ENCODE peak calls at places on chromosome 7, in seven cellular contexts. H is IMR-90, Q is K562, L is SK-N-SH, U is HCT116, D is HepG2, J is GM12878. W is an unnamed sample.

GRCh38 chr7:97405842-97406241 is 288.3 kb downstream of the SDHAF3 start:
- DNase-seq in J (no peak), L (no peak), H (no peak), Q (no peak), D (no peak), U (no peak), W (no peak)

GRCh38 chr7:155962191-155962967 is 150.1 kb upstream of the SHH start:
- DNase-seq in Q (no peak), L (no peak), H (peak), D (peak), J (peak), U (peak), W (peak)

GRCh38 chr7:134907639-134908038 is 78.7 kb upstream of the AGBL3 start:
- DNase-seq in U (no peak), L (no peak), J (no peak), Q (no peak), H (no peak), D (no peak), W (no peak)

GRCh38 chr7:7686806-7687205 is 31.6 kb downstream of the RPA3 start:
- DNase-seq in D (peak), U (no peak), J (no peak), H (no peak), Q (no peak), L (no peak), W (no peak)

GRCh38 chr7:66859794-66860645 is 61.0 kb upstream of the TMEM248 start:
- DNase-seq in Q (no peak), L (no peak), H (peak), D (no peak), U (no peak), J (no peak), W (no peak)

GRCh38 chr7:100895956-100896742 is 461 bp upstream of the ACHE start:
- DNase-seq in D (no peak), J (no peak), Q (peak), L (peak), U (no peak), H (no peak), W (no peak)

GRCh38 chr7:36887235-36887634 is 162.9 kb upstream of the AOAH start:
- DNase-seq in H (no peak), U (no peak), Q (no peak), D (no peak), L (no peak), J (no peak), W (no peak)

GRCh38 chr7:155887174-155887525 is 74.9 kb upstream of the SHH start:
- DNase-seq in U (no peak), H (no peak), J (no peak), Q (no peak), L (no peak), D (no peak), W (no peak)

GRCh38 chr7:141441837-141442627 is 109.2 kb upstream of the AGK start:
- DNase-seq in Q (no peak), J (no peak), L (no peak), D (no peak), U (no peak), H (no peak), W (no peak)

GRCh38 chr7:98223898-98224700 is 12.9 kb downstream of the BHLHA15 start:
- DNase-seq in Q (peak), H (no peak), L (peak), J (no peak), D (no peak), U (no peak), W (no peak)

GRCh38 chr7:82257118-82257695 is 186.4 kb downstream of the CACNA2D1 start:
- DNase-seq in U (no peak), Q (no peak), L (no peak), J (no peak), D (no peak), H (no peak), W (no peak)

GRCh38 chr7:47249361-47249760 is 332.6 kb downstream of the TNS3 start:
- DNase-seq in D (no peak), H (no peak), L (no peak), U (no peak), Q (no peak), J (no peak), W (no peak)

GRCh38 chr7:13778967-13779366 is 210.5 kb downstream of the ETV1 start:
- DNase-seq in L (no peak), U (peak), D (no peak), H (peak), J (no peak), Q (no peak), W (no peak)

GRCh38 chr7:132858251-132858650 is 223.6 kb downstream of the CHCHD3 start:
- DNase-seq in H (no peak), D (no peak), U (no peak), J (no peak), L (no peak), Q (no peak), W (no peak)
- TF ChIP-seq RAD21 in H (no peak), D (no peak), U (no peak), J (no peak), L (no peak), Q (no peak), W (no peak)

DNA sequence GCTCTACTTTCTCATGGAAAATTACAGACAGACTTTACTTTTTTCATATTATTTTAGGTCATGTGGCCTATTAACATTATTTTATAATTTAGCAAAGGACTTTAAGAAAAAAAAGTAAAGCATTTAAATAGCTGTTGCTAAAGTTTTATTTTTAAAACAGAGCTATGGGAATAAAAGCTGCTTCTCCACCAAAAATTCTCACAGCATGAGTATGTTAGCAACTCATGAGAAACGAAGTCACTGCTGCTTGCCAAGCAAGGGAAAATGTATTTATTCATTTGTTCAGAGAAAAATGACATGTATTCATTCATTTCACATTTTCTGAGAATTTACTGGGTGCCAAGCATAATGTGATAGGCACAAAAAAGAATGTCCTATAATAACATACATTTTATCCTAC is 5.1 kb downstream of the LRRC72 start:
- DNase-seq in Q (no peak), D (no peak), L (no peak), H (peak), U (no peak), J (no peak), W (no peak)
- TF ChIP-seq RAD21 in Q (no peak), D (no peak), L (no peak), H (no peak), U (no peak), J (no peak), W (no peak)

GRCh38 chr7:41367967-41368882 is 334.7 kb downstream of the INHBA start:
- DNase-seq in L (no peak), J (no peak), U (no peak), D (no peak), H (peak), Q (no peak), W (no peak)
- TF ChIP-seq RAD21 in L (no peak), J (no peak), U (no peak), D (no peak), H (no peak), Q (no peak), W (no peak)

DNA sequence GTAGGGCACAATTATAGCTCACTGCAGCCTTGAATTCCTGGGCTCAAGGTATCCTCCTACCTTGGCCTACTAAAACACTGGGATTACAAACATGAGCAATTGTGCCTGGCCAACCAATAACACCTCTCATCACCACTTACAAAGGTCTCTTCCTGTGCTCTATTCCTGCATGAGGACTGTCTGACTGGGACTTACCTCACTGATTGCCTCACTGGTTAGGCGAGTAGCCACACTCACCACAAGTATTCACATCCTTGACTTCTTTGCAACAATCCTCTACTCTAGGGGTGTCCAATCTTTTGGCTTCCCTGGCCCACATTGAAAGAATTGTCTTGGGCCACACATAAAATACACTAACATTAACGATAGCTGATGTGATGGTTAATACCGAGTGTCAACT is 22.6 kb upstream of the PDIA4 start:
- DNase-seq in D (no peak), L (no peak), U (no peak), H (peak), J (no peak), Q (no peak), W (no peak)
- TF ChIP-seq RAD21 in D (no peak), L (no peak), U (no peak), H (no peak), J (no peak), Q (no peak), W (no peak)

DNA sequence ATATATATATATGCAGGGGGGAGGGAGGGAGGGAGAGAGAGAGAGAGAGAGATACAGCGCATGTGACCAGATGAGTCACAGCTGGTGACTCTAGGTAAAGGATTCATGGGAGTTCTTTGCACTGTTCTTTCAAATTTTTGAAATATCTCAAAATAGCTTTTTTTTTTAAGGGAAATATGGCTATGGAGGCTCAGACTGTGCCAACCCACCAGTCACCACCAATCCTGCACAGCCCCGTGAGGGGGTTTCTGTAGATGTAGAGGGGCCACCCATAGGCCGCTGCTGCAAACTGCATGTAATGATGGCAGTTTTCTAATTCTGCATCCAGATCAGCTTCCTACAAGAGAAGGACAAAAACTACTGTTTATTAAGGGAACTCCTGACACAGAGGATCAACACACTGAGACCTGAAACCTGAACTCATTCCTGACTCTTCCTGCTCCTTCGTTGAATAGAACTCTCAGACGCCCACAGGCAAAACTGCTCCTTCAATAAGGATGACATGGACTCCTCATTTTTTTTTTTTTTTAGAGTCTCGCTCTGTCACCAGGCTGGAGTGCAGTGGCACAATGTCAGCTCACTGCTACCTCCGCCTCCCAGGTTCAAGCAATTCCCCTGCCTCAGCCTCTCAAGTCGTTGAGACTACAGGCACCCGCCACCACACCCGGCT is 17.3 kb downstream of the DAGLB start:
- DNase-seq in L (peak), J (no peak), U (no peak), H (peak), Q (no peak), D (no peak), W (no peak)
- TF ChIP-seq RAD21 in L (peak), J (no peak), U (peak), H (no peak), Q (peak), D (no peak), W (no peak)

W was measured in A549.